ENCODE peak calls at places on chromosomes 11 and 22, in ten cellular contexts. E, P, G, X, L, F, H, D, T and Q are unnamed samples.

GRCh38 chr22:39600491-39601179 is 30.1 kb downstream of the CACNA1I start:
- DNase-seq in E (no peak), P (no peak), G (no peak), X (no peak), L (no peak), F (no peak), H (no peak), D (no peak), T (no peak), Q (no peak)

GRCh38 chr11:32233276-32233675 is 142.4 kb downstream of the RCN1 start:
- DNase-seq in E (no peak), P (no peak), G (no peak), X (no peak), L (no peak), F (no peak), H (no peak), D (no peak), T (no peak), Q (no peak)

GRCh38 chr11:97364047-97364446 is 974.2 kb downstream of the JRKL start:
- DNase-seq in E (no peak), P (no peak), G (no peak), X (no peak), L (no peak), F (no peak), H (no peak), D (no peak), T (no peak), Q (no peak)

GRCh38 chr11:116478205-116478604 is 294.6 kb downstream of the BUD13 start:
- DNase-seq in E (no peak), P (no peak), G (no peak), X (no peak), L (no peak), F (no peak), H (no peak), D (no peak), T (no peak), Q (no peak)

GRCh38 chr11:65134952-65135632 is 773 bp upstream of the SYVN1 start:
- DNase-seq in E (peak; percentile 92), P (peak; percentile 98), G (peak; percentile 95), X (peak; percentile 99), L (peak; percentile 80), F (peak; percentile 72), H (peak; percentile 95), D (peak; percentile 97), T (peak; percentile 97), Q (peak; percentile 92)

GRCh38 chr22:30878516-30879365 is 89.8 kb downstream of the MORC2 start:
- DNase-seq in E (peak; percentile 55), P (no peak), G (no peak), X (peak; percentile 9), L (no peak), F (no peak), H (no peak), D (no peak), T (no peak), Q (no peak)

GRCh38 chr11:111419641-111420327 is 40.7 kb upstream of the POU2AF1 start:
- DNase-seq in E (no peak), P (peak; percentile 80), G (no peak), X (peak; percentile 79), L (no peak), F (no peak), H (peak; percentile 27), D (no peak), T (no peak), Q (no peak)

GRCh38 chr22:41568811-41569210 is 8.0 kb downstream of the CSDC2 start:
- DNase-seq in E (no peak), P (no peak), G (no peak), X (peak; percentile 68), L (no peak), F (no peak), H (no peak), D (no peak), T (no peak), Q (no peak)

GRCh38 chr11:131537196-131537595 is 166.8 kb downstream of the NTM start:
- DNase-seq in E (no peak), P (no peak), G (no peak), X (no peak), L (no peak), F (no peak), H (no peak), D (no peak), T (no peak), Q (no peak)

GRCh38 chr11:93775289-93775688 is 8.8 kb upstream of the MED17 start:
- DNase-seq in E (no peak), P (no peak), G (no peak), X (no peak), L (no peak), F (peak; percentile 13), H (no peak), D (no peak), T (peak; percentile 43), Q (peak; percentile 53)

GRCh38 chr22:33803371-33803770 is 116.9 kb downstream of the LARGE1 start:
- DNase-seq in E (no peak), P (no peak), G (no peak), X (no peak), L (no peak), F (no peak), H (no peak), D (no peak), T (peak; percentile 76), Q (no peak)

GRCh38 chr11:95563859-95564258 is 225.7 kb downstream of the FAM76B start:
- DNase-seq in E (no peak), P (no peak), G (no peak), X (no peak), L (no peak), F (no peak), H (no peak), D (no peak), T (no peak), Q (no peak)

GRCh38 chr11:131767421-131767820 is 397.0 kb downstream of the NTM start:
- DNase-seq in E (no peak), P (no peak), G (no peak), X (no peak), L (no peak), F (no peak), H (no peak), D (no peak), T (no peak), Q (no peak)

GRCh38 chr11:70028147-70028855 is 49.8 kb upstream of the ANO1 start:
- DNase-seq in E (no peak), P (no peak), G (no peak), X (no peak), L (no peak), F (no peak), H (no peak), D (no peak), T (no peak), Q (no peak)

GRCh38 chr22:36351921-36352774 is 35.6 kb downstream of the MYH9 start:
- DNase-seq in E (no peak), P (peak; percentile 61), G (no peak), X (no peak), L (no peak), F (no peak), H (peak; percentile 72), D (no peak), T (no peak), Q (no peak)

GRCh38 chr22:44583854-44584253 is 85.8 kb upstream of the RTL6 start:
- DNase-seq in E (peak; percentile 1), P (no peak), G (no peak), X (no peak), L (no peak), F (no peak), H (peak; percentile 5), D (no peak), T (no peak), Q (no peak)
- TF ChIP-seq CTCF in E (no peak), P (no peak), G (no peak), X (no peak), L (no peak), F (no peak), H (no peak), D (no peak), T (no peak), Q (no peak)

GRCh38 chr11:3866836-3867208 is 11.4 kb downstream of the STIM1 start:
- DNase-seq in E (no peak), P (no peak), G (no peak), X (no peak), L (no peak), F (no peak), H (no peak), D (no peak), T (no peak), Q (no peak)

GRCh38 chr11:3865388-3866193 is 10.1 kb downstream of the STIM1 start:
- DNase-seq in E (no peak), P (no peak), G (peak; percentile 32), X (no peak), L (no peak), F (no peak), H (no peak), D (no peak), T (peak; percentile 44), Q (no peak)

GRCh38 chr11:3867209-3868071 is 12.0 kb downstream of the STIM1 start:
- DNase-seq in E (peak; percentile 65), P (peak; percentile 35), G (no peak), X (peak; percentile 53), L (no peak), F (no peak), H (peak; percentile 42), D (peak; percentile 45), T (no peak), Q (peak; percentile 66)

GRCh38 chr11:3861698-3862097 is 6.2 kb downstream of the STIM1 start:
- DNase-seq in E (no peak), P (no peak), G (peak; percentile 72), X (no peak), L (no peak), F (no peak), H (no peak), D (no peak), T (peak; percentile 85), Q (peak; percentile 68)

GRCh38 chr11:3866206-3866605 is 10.7 kb downstream of the STIM1 start:
- DNase-seq in E (peak; percentile 45), P (peak; percentile 29), G (peak; percentile 91), X (no peak), L (no peak), F (no peak), H (peak; percentile 68), D (no peak), T (peak; percentile 74), Q (no peak)
- TF ChIP-seq CTCF in E (no peak), P (no peak), G (no peak), X (no peak), L (no peak), F (no peak), H (peak; percentile 7), D (no peak), T (peak; percentile 4), Q (no peak)

GRCh38 chr11:22769081-22769480 is 60.5 kb downstream of the SVIP start:
- DNase-seq in E (no peak), P (no peak), G (no peak), X (no peak), L (no peak), F (no peak), H (no peak), D (no peak), T (no peak), Q (no peak)
- TF ChIP-seq CTCF in E (no peak), P (no peak), G (no peak), X (no peak), L (no peak), F (no peak), H (no peak), D (no peak), T (no peak), Q (no peak)

DNA sequence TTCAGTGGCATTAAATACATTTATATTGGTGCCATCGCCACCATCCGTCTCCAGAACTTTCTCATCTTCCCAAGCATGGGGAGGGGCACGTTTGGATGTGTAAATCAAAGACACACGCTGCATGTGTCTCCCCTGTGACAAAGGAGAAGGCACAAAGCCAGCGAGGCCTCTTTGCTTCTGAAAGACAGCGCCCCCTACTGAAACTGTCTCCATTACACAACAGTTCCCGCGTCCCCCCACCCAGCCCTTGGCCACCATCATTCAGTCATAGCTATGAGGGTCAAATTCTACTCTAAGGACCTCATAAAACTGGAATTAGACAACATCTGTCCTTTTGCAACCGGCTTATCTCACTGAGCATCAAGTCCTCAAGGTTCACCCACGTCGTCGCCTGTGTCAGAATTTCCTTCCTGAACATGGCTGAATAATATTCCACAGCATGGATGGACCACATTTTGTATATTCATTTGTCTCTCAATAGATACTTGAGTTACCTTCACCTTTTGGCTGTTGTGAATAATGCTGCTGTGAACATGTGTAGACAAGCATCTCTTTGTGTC is 64.8 kb downstream of the IGF2 start:
- DNase-seq in E (peak; percentile 17), P (peak; percentile 23), G (no peak), X (no peak), L (no peak), F (no peak), H (no peak), D (peak; percentile 17), T (peak; percentile 43), Q (peak; percentile 30)
- TF ChIP-seq CTCF in E (no peak), P (no peak), G (no peak), X (no peak), L (no peak), F (peak; percentile 65), H (no peak), D (no peak), T (peak; percentile 53), Q (peak; percentile 39)